ENCODE peak calls at places on chromosomes 6 and 20, in nine cellular contexts. I is astrocyte of the spinal cord; S is CD8-positive, alpha-beta T cell; Q is neural progenitor cell; R is naive thymus-derived CD4-positive, alpha-beta T cell; M is HepG2; X is psoas muscle; Y is AG10803; W is Karpas-422. C is an unnamed sample.

GRCh38 chr6:116278853-116279231 is 888 bp downstream of the TSPYL1 start:
- DNase-seq in S (no peak), M (peak), Y (no peak), X (peak), I (no peak), Q (no peak), R (no peak), W (peak), C (peak)

GRCh38 chr6:21800948-21801438 is 207.4 kb downstream of the SOX4 start:
- DNase-seq in R (no peak), Y (no peak), X (no peak), Q (no peak), I (peak), M (peak), S (no peak), W (no peak), C (no peak)

GRCh38 chr20:63072231-63072791 is 65.5 kb upstream of the BHLHE23 start:
- DNase-seq in Q (no peak), R (no peak), M (no peak), X (no peak), Y (no peak), W (no peak), I (no peak), S (no peak), C (peak)

GRCh38 chr6:148074735-148075134 is 267.9 kb upstream of the SASH1 start:
- DNase-seq in Q (no peak), R (no peak), I (no peak), M (no peak), X (no peak), S (no peak), W (no peak), Y (no peak), C (no peak)

GRCh38 chr6:36677059-36677749 is 1.3 kb upstream of the CDKN1A start:
- DNase-seq in Y (peak), R (no peak), W (no peak), S (no peak), M (peak), I (peak), Q (no peak), X (no peak), C (no peak)

GRCh38 chr6:80689700-80690099 is 583.2 kb downstream of the BCKDHB start:
- DNase-seq in S (no peak), I (no peak), R (no peak), W (no peak), Q (no peak), X (no peak), Y (no peak), M (no peak), C (no peak)

GRCh38 chr6:169968541-169969270 is 217.3 kb downstream of the ERMARD start:
- DNase-seq in S (no peak), Y (no peak), X (no peak), Q (no peak), I (no peak), M (no peak), R (no peak), W (no peak), C (no peak)

GRCh38 chr6:130583268-130583667 is 217.5 kb downstream of the TMEM200A start:
- DNase-seq in S (no peak), W (no peak), R (no peak), X (no peak), Q (peak), I (no peak), M (no peak), Y (no peak), C (peak)

GRCh38 chr20:17749979-17750721 is 50.4 kb downstream of the BANF2 start:
- DNase-seq in S (no peak), W (no peak), R (no peak), Y (no peak), Q (peak), X (peak), I (peak), M (peak), C (no peak)

GRCh38 chr6:122696079-122696478 is 83.4 kb upstream of the FABP7 start:
- DNase-seq in R (no peak), S (no peak), I (peak), Y (peak), X (no peak), Q (no peak), M (no peak), W (no peak), C (no peak)

GRCh38 chr6:47056832-47057231 is 14.7 kb upstream of the ADGRF1 start:
- DNase-seq in Y (no peak), X (no peak), S (no peak), Q (no peak), I (no peak), W (no peak), M (no peak), R (no peak), C (no peak)

GRCh38 chr6:64266351-64266821 is 630.8 kb downstream of the PHF3 start:
- DNase-seq in W (no peak), X (no peak), I (no peak), R (no peak), S (no peak), Y (no peak), M (no peak), Q (no peak), C (no peak)

GRCh38 chr6:151209071-151209831 is 30.5 kb upstream of the AKAP12 start:
- DNase-seq in M (peak), R (no peak), S (no peak), I (peak), X (no peak), Q (no peak), W (no peak), Y (no peak), C (no peak)

GRCh38 chr20:58133020-58133419 is 95.4 kb downstream of the ANKRD60 start:
- DNase-seq in M (no peak), W (no peak), X (no peak), Q (no peak), S (no peak), R (no peak), Y (no peak), I (no peak), C (no peak)

GRCh38 chr20:62625516-62625915 is 16.8 kb upstream of the SLCO4A1 start:
- DNase-seq in W (no peak), I (no peak), X (no peak), S (no peak), Y (no peak), M (no peak), Q (no peak), R (no peak), C (no peak)

GRCh38 chr6:19804362-19805145 is 32.6 kb upstream of the ID4 start:
- DNase-seq in Q (peak), Y (peak), M (peak), S (no peak), X (peak), I (peak), R (peak), W (no peak), C (peak)

GRCh38 chr6:44061375-44062104 is 65.7 kb downstream of the MRPL14 start:
- DNase-seq in R (no peak), I (no peak), X (no peak), S (no peak), M (no peak), W (no peak), Q (no peak), Y (peak), C (no peak)

GRCh38 chr20:43681991-43682410 is 15.1 kb downstream of the MYBL2 start:
- DNase-seq in S (peak), Q (no peak), W (peak), Y (no peak), M (no peak), X (no peak), R (no peak), I (no peak), C (no peak)

GRCh38 chr20:46709459-46710148 is at the start of gene SLC2A10:
- DNase-seq in Y (peak), S (no peak), M (peak), X (peak), Q (peak), R (no peak), W (no peak), I (peak), C (peak)

GRCh38 chr20:9516658-9516987 is 2.2 kb downstream of the LAMP5 start:
- DNase-seq in S (no peak), R (no peak), M (no peak), I (no peak), Y (no peak), Q (peak), W (no peak), X (no peak), C (peak)

GRCh38 chr20:9514072-9514460 is 324 bp upstream of the LAMP5 start:
- DNase-seq in I (no peak), M (no peak), Y (no peak), Q (peak), R (no peak), W (no peak), S (no peak), X (no peak), C (peak)

GRCh38 chr20:9515761-9516657 is 1.6 kb downstream of the LAMP5 start:
- DNase-seq in S (no peak), Y (peak), Q (peak), X (no peak), I (no peak), M (no peak), W (no peak), R (no peak), C (peak)

GRCh38 chr20:9515211-9515580 is 806 bp downstream of the LAMP5 start:
- DNase-seq in X (no peak), M (no peak), R (no peak), I (no peak), W (no peak), Y (no peak), S (no peak), Q (no peak), C (no peak)

DNA sequence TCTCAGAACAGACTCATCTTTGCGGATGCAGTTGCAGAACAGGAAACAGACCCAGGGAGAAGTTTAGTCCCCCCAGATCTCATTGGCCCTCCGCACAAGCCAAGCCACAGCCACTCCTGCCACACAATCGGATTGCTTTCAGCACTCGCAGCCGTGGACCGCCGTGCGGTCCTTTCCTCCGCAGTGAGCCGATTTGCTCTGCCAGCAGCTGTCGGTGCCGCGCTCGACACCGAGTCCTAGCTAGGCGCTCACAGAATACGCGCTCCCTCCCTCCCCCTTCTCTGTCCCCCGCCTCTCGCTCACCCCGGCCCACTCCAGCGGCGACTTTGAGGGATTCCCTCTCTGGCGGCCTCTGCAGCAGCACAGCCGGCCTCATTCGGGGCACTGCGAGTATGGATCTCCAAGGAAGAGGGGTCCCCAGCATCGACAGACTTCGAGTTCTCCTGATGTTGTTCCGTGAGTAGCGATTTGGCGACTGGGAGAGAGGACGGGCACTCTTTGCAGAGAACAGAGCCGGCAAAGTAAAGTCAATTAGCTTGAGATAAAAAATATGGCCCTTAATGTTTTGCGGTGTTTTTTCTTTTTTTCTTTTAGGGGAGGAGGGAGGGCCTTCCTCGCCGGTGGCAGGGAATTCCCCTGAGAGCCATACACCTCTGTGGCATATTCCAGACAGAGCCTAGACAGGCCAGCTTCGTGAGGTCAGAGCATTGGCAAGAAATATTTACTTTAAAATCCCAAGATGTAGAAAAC is at the start of gene LAMP5:
- DNase-seq in I (peak), Q (peak), M (no peak), W (no peak), Y (peak), X (no peak), S (no peak), R (no peak), C (peak)
- H3K4me3 ChIP-seq in I (no peak), Q (peak), M (no peak), W (no peak), Y (no peak), X (peak), S (no peak), R (no peak), C (peak)

DNA sequence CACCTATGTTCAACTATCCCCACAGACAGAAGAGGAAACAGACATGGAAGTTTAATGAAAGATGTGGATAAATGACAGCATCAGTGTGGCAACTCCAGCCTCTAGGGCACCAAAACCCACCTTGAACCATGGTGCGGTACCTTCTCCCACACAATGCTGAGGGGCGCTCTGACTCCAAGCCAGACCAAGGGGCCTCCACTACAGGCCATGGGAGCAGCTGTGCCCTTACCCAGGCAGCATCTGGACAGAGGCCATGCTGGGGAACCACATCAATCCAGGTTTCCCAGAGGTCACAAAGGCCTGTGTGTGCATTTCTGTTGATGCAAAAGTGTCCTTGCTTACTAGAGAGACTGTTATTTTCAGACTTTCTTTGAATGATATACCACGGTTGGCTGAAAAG is 4.1 kb downstream of the PRR18 start:
- DNase-seq in S (no peak), I (no peak), M (no peak), Q (no peak), W (no peak), Y (no peak), X (no peak), R (no peak), C (peak)
- H3K4me3 ChIP-seq in S (no peak), I (no peak), M (no peak), Q (no peak), W (no peak), Y (no peak), X (no peak), R (no peak), C (no peak)

GRCh38 chr6:113858605-113859348 is 1.6 kb downstream of the MARCKS start:
- DNase-seq in Q (peak), R (peak), I (peak), Y (peak), M (peak), W (peak), S (peak), X (peak), C (peak)

GRCh38 chr6:113858067-113858604 is 991 bp downstream of the MARCKS start:
- DNase-seq in M (no peak), W (no peak), Q (peak), I (peak), S (no peak), X (peak), R (no peak), Y (peak), C (peak)

GRCh38 chr6:113862112-113862511 is 5.0 kb downstream of the MARCKS start:
- DNase-seq in S (no peak), W (no peak), X (no peak), M (no peak), I (no peak), R (no peak), Y (no peak), Q (no peak), C (no peak)

GRCh38 chr6:113859349-113860164 is 2.4 kb downstream of the MARCKS start:
- DNase-seq in Q (peak), S (no peak), M (no peak), R (no peak), Y (peak), X (peak), I (peak), W (no peak), C (peak)

DNA sequence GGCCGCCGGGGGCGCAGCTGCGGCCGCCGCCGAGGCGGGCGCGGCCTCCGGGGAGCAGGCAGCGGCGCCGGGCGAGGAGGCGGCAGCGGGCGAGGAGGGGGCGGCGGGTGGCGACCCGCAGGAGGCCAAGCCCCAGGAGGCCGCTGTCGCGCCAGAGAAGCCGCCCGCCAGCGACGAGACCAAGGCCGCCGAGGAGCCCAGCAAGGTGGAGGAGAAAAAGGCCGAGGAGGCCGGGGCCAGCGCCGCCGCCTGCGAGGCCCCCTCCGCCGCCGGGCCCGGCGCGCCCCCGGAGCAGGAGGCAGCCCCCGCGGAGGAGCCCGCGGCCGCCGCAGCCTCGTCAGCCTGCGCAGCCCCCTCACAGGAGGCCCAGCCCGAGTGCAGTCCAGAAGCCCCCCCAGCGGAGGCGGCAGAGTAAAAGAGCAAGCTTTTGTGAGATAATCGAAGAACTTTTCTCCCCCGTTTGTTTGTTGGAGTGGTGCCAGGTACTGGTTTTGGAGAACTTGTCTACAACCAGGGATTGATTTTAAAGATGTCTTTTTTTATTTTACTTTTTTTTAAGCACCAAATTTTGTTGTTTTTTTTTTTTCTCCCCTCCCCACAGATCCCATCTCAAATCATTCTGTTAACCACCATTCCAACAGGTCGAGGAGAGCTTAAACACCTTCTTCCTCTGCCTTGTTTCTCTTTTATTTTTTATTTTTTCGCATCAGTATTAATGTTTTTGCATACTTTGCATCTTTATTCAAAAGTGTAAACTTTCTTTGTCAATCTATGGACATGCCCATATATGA is 3.2 kb downstream of the MARCKS start:
- DNase-seq in R (no peak), Y (peak), S (no peak), X (peak), M (peak), I (no peak), W (no peak), Q (peak), C (peak)
- H3K4me3 ChIP-seq in R (no peak), Y (peak), S (no peak), X (peak), M (peak), I (peak), W (no peak), Q (peak), C (peak)

DNA sequence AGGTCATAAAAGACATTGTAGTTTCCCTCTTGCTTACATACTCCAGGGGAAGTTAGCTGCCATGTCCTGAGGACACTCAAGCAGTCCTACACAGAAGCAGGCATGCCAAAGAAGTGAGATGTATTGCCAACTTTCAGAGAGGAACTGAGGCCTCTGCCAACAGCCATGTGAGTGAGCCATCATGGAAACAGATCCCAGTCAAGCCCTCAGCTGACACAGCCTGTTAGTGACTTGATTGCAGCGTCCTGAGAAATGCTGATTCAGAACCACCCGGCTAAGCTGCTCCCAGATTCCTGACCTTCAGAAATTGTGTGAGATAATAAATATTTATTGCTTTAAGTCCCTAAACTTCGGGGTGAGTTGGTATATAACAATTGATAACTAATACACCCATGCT is 38.1 kb downstream of the GSTA2 start:
- DNase-seq in X (no peak), R (no peak), Q (no peak), Y (peak), I (no peak), S (no peak), W (no peak), M (no peak), C (no peak)
- H3K4me3 ChIP-seq in X (no peak), R (no peak), Q (no peak), Y (no peak), I (no peak), S (no peak), W (peak), M (peak), C (no peak)

DNA sequence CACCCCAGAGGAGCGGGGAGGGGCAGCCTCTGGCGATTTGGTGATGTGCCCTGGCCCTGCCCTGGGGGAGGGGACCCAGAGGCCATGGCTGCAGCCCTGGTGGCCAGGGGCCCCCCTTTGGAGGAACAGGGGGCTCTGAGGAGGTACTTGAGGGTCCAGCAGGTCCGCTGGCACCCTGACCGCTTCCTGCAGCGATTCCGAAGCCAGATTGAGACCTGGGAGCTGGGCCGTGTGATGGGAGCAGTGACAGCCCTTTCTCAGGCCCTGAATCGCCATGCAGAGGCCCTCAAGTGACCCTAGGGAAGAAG is 10.9 kb downstream of the NFKBIL1 start:
- DNase-seq in R (no peak), M (no peak), X (no peak), Y (no peak), Q (no peak), W (no peak), S (no peak), I (no peak), C (no peak)
- H3K4me3 ChIP-seq in R (peak), M (no peak), X (no peak), Y (no peak), Q (no peak), W (peak), S (peak), I (no peak), C (no peak)

GRCh38 chr6:31079656-31080261 is 32.6 kb downstream of the C6orf15 start:
- DNase-seq in Y (peak), M (peak), S (peak), Q (peak), W (peak), I (peak), X (peak), R (peak), C (peak)
- H3K4me3 ChIP-seq in Y (no peak), M (no peak), S (peak), Q (no peak), W (no peak), I (no peak), X (peak), R (peak), C (no peak)